ENCODE peak calls at places on chromosomes 3 and 15, in four cellular contexts. N is K562, E is A549, U is GM12878. I is an unnamed sample.

GRCh38 chr3:130854208-130854864 is 39.5 kb upstream of the ATP2C1 start:
- DNase-seq in N (no peak), E (no peak), U (peak), I (no peak)

GRCh38 chr3:147962408-147963164 is 553.4 kb downstream of the ZIC1 start:
- DNase-seq in N (no peak), E (no peak), U (no peak), I (no peak)

GRCh38 chr3:11826628-11827265 is 19.9 kb downstream of the TAMM41 start:
- DNase-seq in N (no peak), E (no peak), U (no peak), I (peak)

GRCh38 chr3:105719791-105720190 is 149.0 kb downstream of the CBLB start:
- DNase-seq in N (no peak), E (no peak), U (no peak), I (no peak)

GRCh38 chr3:24683511-24684384 is 189.1 kb upstream of the THRB start:
- DNase-seq in N (peak), E (peak), U (no peak), I (peak)

GRCh38 chr3:139394116-139394515 is 4.7 kb upstream of the COPB2 start:
- DNase-seq in N (peak), E (no peak), U (no peak), I (peak)

GRCh38 chr3:32592696-32593353 is 22.2 kb upstream of the DYNC1LI1 start:
- DNase-seq in N (no peak), E (no peak), U (no peak), I (no peak)

GRCh38 chr3:156837130-156837529 is 11.0 kb downstream of the LEKR1 start:
- DNase-seq in N (peak), E (no peak), U (no peak), I (peak)

GRCh38 chr3:79886204-79886603 is 118.4 kb upstream of the ROBO1 start:
- DNase-seq in N (no peak), E (no peak), U (no peak), I (no peak)

GRCh38 chr3:63948995-63949394 is 36.8 kb upstream of the SCAANT1 start:
- DNase-seq in N (no peak), E (no peak), U (no peak), I (peak)

GRCh38 chr3:143503325-143503885 is 344.9 kb downstream of the SLC9A9 start:
- DNase-seq in N (no peak), E (no peak), U (no peak), I (no peak)

GRCh38 chr3:105843895-105844500 is 24.8 kb downstream of the CBLB start:
- DNase-seq in N (no peak), E (no peak), U (no peak), I (no peak)

GRCh38 chr3:40920041-40920440 is 279.3 kb upstream of the CTNNB1 start:
- DNase-seq in N (no peak), E (no peak), U (peak), I (no peak)

GRCh38 chr15:83112233-83112958 is 5.0 kb downstream of the TM6SF1 start:
- DNase-seq in N (no peak), E (no peak), U (no peak), I (peak)

GRCh38 chr3:141603473-141604035 is 116.7 kb downstream of the RASA2 start:
- DNase-seq in N (no peak), E (no peak), U (no peak), I (peak)

GRCh38 chr3:63861306-63861705 is 2.3 kb downstream of the THOC7 start:
- DNase-seq in N (no peak), E (no peak), U (no peak), I (no peak)

GRCh38 chr3:189202583-189202982 is 30.8 kb downstream of the TPRG1 start:
- DNase-seq in N (no peak), E (no peak), U (no peak), I (no peak)

GRCh38 chr15:96586901-96587300 is 256.4 kb downstream of the NR2F2 start:
- DNase-seq in N (no peak), E (no peak), U (no peak), I (no peak)

GRCh38 chr3:38689774-38690173 is 40.3 kb upstream of the SCN5A start:
- DNase-seq in N (peak), E (no peak), U (no peak), I (peak)

GRCh38 chr3:123290107-123290930 is 88.6 kb downstream of the SEC22A start:
- DNase-seq in N (no peak), E (no peak), U (no peak), I (no peak)

GRCh38 chr3:56753206-56753605 is 48.5 kb downstream of the ARHGEF3 start:
- DNase-seq in N (no peak), E (no peak), U (peak), I (peak)

GRCh38 chr3:129992781-129993180 is 18.3 kb downstream of the TRH start:
- DNase-seq in N (peak), E (peak), U (no peak), I (no peak)

GRCh38 chr3:141452045-141452444 is 34.8 kb upstream of the RASA2 start:
- DNase-seq in N (peak), E (peak), U (peak), I (peak)

GRCh38 chr3:117611242-117611641 is 901.7 kb downstream of the TUSC7 start:
- DNase-seq in N (no peak), E (no peak), U (no peak), I (no peak)

GRCh38 chr15:70976856-70977255 is 84.2 kb downstream of the LRRC49 start:
- DNase-seq in N (no peak), E (no peak), U (no peak), I (peak)

GRCh38 chr15:73941044-73941443 is 14.8 kb downstream of the LOXL1 start:
- DNase-seq in N (no peak), E (peak), U (no peak), I (peak)

GRCh38 chr3:119808843-119809242 is 26.9 kb downstream of the NR1I2 start:
- DNase-seq in N (no peak), E (no peak), U (no peak), I (no peak)

GRCh38 chr3:44814751-44815150 is 47.0 kb upstream of the TMEM42 start:
- DNase-seq in N (no peak), E (no peak), U (no peak), I (no peak)

DNA sequence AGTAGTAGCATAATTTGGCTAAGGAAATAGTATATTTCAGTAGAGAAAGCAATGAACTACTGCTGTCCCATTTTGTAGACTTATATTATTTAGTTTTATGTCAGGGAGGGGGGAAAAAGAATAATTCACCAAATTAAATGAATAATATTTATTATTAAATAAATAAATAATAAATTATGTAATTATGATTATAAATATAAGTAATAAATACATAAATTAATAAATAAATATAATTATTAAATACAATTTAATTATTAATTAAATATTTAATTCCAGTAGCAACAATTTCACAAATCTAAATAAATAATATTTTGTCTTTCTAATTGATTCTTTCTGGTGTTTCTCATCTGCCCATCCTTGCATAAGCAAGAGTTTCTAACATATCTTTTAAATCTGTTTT is 81.1 kb upstream of the PLSCR4 start:
- DNase-seq in N (no peak), E (no peak), U (no peak), I (no peak)
- TF ChIP-seq RCOR1 in N (no peak), E (no peak), U (no peak), I (no peak)

GRCh38 chr15:63598467-63599400 is 1.5 kb downstream of the FBXL22 start:
- DNase-seq in N (no peak), E (no peak), U (no peak), I (no peak)
- TF ChIP-seq BHLHE40 in N (no peak), E (no peak), U (no peak), I (no peak)

DNA sequence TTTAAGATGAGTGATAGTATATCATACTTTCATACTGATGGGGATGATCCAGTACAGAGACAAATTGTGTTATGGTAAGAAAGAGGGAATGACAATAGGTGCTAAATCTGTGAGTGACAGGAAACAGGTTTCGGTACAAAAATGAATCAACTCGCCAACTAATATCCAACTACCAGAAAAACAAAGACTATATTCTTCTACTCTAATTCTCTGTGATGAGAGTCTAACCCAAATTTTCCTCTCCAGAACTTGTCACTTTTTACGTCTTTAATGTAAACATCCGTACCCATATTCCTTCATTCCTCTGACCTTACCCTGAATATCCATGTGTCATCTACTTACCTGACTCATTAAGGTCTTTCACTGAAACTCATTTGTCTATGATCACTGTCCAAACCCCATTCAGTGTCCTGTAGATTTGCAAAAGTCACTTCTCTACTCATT is 39.6 kb downstream of the SCAPER start:
- DNase-seq in N (no peak), E (no peak), U (no peak), I (peak)
- TF ChIP-seq RCOR1 in N (no peak), E (no peak), U (no peak), I (no peak)

DNA sequence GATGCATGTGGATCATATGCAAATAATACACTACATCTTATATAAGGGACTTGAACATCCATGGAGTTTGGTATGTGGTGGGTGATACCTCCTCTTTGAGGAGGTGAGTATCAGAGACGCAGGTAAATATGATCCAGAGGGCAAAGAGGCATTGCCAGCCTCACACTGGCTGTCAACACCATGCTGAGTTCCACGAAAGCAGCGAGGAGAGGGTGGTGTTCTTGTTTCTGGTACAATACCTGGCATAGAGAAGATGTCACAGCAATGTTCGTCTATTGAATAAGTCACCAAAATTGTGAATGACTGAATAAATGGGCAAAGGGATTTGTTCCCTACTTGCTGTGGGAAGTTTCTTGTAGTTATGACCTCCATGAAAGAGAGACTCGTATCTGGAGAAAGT is 182.2 kb downstream of the SNRPN start:
- DNase-seq in N (no peak), E (no peak), U (no peak), I (no peak)
- TF ChIP-seq BHLHE40 in N (no peak), E (no peak), U (no peak), I (no peak)

GRCh38 chr3:3792391-3792790 is 6.8 kb upstream of the LRRN1 start:
- DNase-seq in N (no peak), E (no peak), U (no peak), I (no peak)
- TF ChIP-seq RCOR1 in N (no peak), E (no peak), U (no peak), I (no peak)

GRCh38 chr3:6921876-6922275 is 61.0 kb downstream of the GRM7 start:
- DNase-seq in N (no peak), E (no peak), U (no peak), I (no peak)

GRCh38 chr3:6915898-6916297 is 55.0 kb downstream of the GRM7 start:
- DNase-seq in N (no peak), E (no peak), U (no peak), I (no peak)

DNA sequence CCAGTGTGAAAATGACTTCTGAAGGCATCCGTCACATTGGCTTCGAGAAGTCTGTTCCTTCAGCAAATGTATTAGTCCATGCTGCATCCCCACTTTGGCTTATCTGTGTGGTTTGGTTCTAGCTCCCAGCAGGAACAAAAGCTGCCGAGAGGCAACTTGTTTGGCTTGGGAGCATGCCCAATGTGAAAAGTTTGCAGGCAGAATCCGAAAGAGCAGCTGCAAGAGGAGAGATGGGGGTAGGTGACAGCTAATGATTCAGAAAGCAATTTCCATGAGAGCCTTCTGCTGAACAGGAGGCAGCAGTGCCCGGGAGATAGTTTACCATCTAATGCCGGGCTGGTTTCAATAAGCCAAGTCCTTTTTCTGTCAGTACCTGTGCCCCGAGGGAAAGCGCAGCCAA is 60.1 kb downstream of the GRM7 start:
- DNase-seq in N (no peak), E (no peak), U (no peak), I (no peak)
- TF ChIP-seq BHLHE40 in N (no peak), E (no peak), U (no peak), I (no peak)

GRCh38 chr3:71245052-71245488 is 338.5 kb downstream of the FOXP1 start:
- DNase-seq in N (no peak), E (peak), U (no peak), I (peak)
- TF ChIP-seq RCOR1 in N (no peak), E (no peak), U (no peak), I (no peak)

DNA sequence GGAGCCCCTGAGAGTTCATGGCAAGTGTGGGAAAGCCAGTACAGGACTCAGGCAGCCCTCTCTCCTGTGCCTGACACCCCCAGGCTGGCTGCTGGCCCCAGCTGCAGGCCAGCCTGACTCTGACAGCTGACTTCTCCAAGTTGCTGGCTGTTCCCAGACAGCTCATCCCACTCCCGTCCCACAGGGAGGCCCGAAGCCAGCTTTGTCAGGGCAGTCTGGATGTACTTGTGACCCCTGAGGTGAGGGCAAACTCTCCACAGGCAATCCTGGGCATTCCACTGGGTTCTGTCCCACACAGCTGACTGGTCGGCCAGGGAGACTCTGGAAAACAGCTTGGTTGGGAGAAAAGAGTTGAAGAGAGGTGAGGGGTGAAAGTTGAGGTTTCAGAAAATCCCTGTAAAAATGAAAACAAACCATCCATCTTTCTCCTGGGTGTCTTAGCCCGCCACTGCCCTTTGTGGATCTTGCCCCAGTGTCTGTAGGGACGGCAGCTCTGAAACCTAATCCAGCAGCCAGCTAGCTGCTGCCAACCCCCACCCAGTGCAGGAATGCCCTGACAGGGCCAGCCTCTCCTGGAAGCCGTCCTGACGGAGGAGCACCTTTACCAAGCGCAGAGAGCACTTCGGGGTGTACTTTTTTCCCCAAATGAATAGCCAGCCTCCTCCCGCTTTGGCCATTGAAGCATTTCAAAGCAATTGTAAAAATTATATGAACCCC is 87.9 kb downstream of the DNAJB8 start:
- DNase-seq in N (no peak), E (no peak), U (no peak), I (peak)
- TF ChIP-seq BHLHE40 in N (no peak), E (no peak), U (no peak), I (no peak)

GRCh38 chr15:53446376-53446775 is 313.1 kb downstream of the WDR72 start:
- DNase-seq in N (no peak), E (no peak), U (no peak), I (no peak)

GRCh38 chr15:53447742-53448141 is 311.7 kb downstream of the WDR72 start:
- DNase-seq in N (no peak), E (no peak), U (no peak), I (no peak)

GRCh38 chr15:53447053-53447574 is 312.3 kb downstream of the WDR72 start:
- DNase-seq in N (no peak), E (no peak), U (no peak), I (no peak)

GRCh38 chr15:53445531-53445930 is 313.9 kb downstream of the WDR72 start:
- DNase-seq in N (no peak), E (no peak), U (no peak), I (no peak)

GRCh38 chr15:53448215-53449001 is 311.1 kb downstream of the WDR72 start:
- DNase-seq in N (no peak), E (no peak), U (no peak), I (no peak)
- TF ChIP-seq RCOR1 in N (no peak), E (no peak), U (no peak), I (no peak)

GRCh38 chr15:80202641-80203360 is 49.2 kb downstream of the CTXND1 start:
- DNase-seq in N (no peak), E (no peak), U (no peak), I (no peak)

GRCh38 chr15:80201256-80202015 is 48.6 kb downstream of the FAH start:
- DNase-seq in N (no peak), E (no peak), U (no peak), I (no peak)

GRCh38 chr15:80199366-80199765 is 46.6 kb downstream of the FAH start:
- DNase-seq in N (no peak), E (no peak), U (no peak), I (no peak)

GRCh38 chr15:80202016-80202315 is 49.2 kb downstream of the FAH start:
- DNase-seq in N (no peak), E (no peak), U (no peak), I (no peak)

DNA sequence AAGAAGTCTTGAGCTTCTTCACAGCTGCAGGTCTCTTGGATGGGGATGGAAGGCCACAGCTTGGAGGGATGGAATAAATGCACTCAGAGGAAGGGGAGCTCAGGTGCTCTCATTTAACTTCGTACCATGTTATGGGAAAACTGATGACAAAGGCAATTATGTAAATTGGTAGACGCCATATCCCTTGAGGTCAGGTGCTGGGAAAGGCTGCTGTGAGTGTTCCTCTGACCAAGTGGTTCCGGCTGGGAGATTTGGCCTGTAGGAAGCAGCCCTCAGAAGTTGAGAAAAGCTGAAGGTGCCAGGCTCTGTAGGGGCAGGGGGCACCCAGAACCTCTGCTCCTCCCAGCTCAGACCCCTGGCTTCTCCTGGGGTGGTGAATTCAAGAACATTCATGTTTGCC is 47.1 kb downstream of the FAH start:
- DNase-seq in N (no peak), E (no peak), U (no peak), I (no peak)
- TF ChIP-seq BHLHE40 in N (no peak), E (no peak), U (no peak), I (no peak)

I was measured in IMR-90.